ENCODE peak calls at places on chromosomes 12 and 14, in four cellular contexts. One of them, this sample, is unnamed.

GRCh38 chr12:129571901-129572494 is 331.8 kb downstream of the TMEM132D start:
- DNase-seq in IMR-90: no peak
- DNase-seq in AG09309: no peak
- DNase-seq in breast epithelium: no peak
- DNase-seq in this sample: no peak

GRCh38 chr14:21211509-21211908 is 55.6 kb upstream of the OR5AU1 start:
- DNase-seq in IMR-90: no peak
- DNase-seq in AG09309: no peak
- DNase-seq in breast epithelium: no peak
- DNase-seq in this sample: no peak

GRCh38 chr12:29735604-29736003 is 48.1 kb downstream of the TMTC1 start:
- DNase-seq in IMR-90: no peak
- DNase-seq in AG09309: no peak
- DNase-seq in breast epithelium: no peak
- DNase-seq in this sample: no peak

GRCh38 chr12:115710104-115710564 is 567.4 kb downstream of the MED13L start:
- DNase-seq in IMR-90: peak; percentile 63
- DNase-seq in AG09309: peak; percentile 10
- DNase-seq in breast epithelium: no peak
- DNase-seq in this sample: no peak

GRCh38 chr12:110039085-110039807 is 9.1 kb downstream of the C12orf76 start:
- DNase-seq in IMR-90: peak; percentile 98
- DNase-seq in AG09309: peak; percentile 81
- DNase-seq in breast epithelium: no peak
- DNase-seq in this sample: no peak

GRCh38 chr14:58299665-58300202 is 1.4 kb downstream of the ARID4A start:
- DNase-seq in IMR-90: no peak
- DNase-seq in AG09309: no peak
- DNase-seq in breast epithelium: no peak
- DNase-seq in this sample: peak; percentile 6

GRCh38 chr12:54882074-54882473 is 27.8 kb downstream of the MUCL1 start:
- DNase-seq in IMR-90: no peak
- DNase-seq in AG09309: no peak
- DNase-seq in breast epithelium: no peak
- DNase-seq in this sample: no peak

GRCh38 chr14:53646925-53647324 is 309.7 kb downstream of the BMP4 start:
- DNase-seq in IMR-90: no peak
- DNase-seq in AG09309: no peak
- DNase-seq in breast epithelium: no peak
- DNase-seq in this sample: no peak

GRCh38 chr12:92362109-92362508 is 216.5 kb upstream of the BTG1 start:
- DNase-seq in IMR-90: no peak
- DNase-seq in AG09309: no peak
- DNase-seq in breast epithelium: no peak
- DNase-seq in this sample: no peak

GRCh38 chr12:92360543-92360942 is 214.9 kb upstream of the BTG1 start:
- DNase-seq in IMR-90: no peak
- DNase-seq in AG09309: no peak
- DNase-seq in breast epithelium: no peak
- DNase-seq in this sample: no peak

GRCh38 chr12:92356405-92356804 is 210.8 kb upstream of the BTG1 start:
- DNase-seq in IMR-90: no peak
- DNase-seq in AG09309: no peak
- DNase-seq in breast epithelium: no peak
- DNase-seq in this sample: no peak

GRCh38 chr12:92362785-92363184 is 217.1 kb upstream of the BTG1 start:
- DNase-seq in IMR-90: no peak
- DNase-seq in AG09309: no peak
- DNase-seq in breast epithelium: no peak
- DNase-seq in this sample: no peak

GRCh38 chr12:92357584-92358261 is 212.1 kb upstream of the BTG1 start:
- DNase-seq in IMR-90: no peak
- DNase-seq in AG09309: no peak
- DNase-seq in breast epithelium: no peak
- DNase-seq in this sample: no peak
- H3K4me3 ChIP-seq in IMR-90: no peak overlapping the region
- H3K4me3 ChIP-seq in AG09309: no peak overlapping the region
- H3K4me3 ChIP-seq in breast epithelium: no peak overlapping the region
- H3K4me3 ChIP-seq in this sample: no peak overlapping the region

GRCh38 chr12:124852329-124852831 is 11.3 kb downstream of the SCARB1 start:
- DNase-seq in IMR-90: no peak
- DNase-seq in AG09309: no peak
- DNase-seq in breast epithelium: no peak
- DNase-seq in this sample: no peak
- H3K4me3 ChIP-seq in IMR-90: no peak overlapping the region
- H3K4me3 ChIP-seq in AG09309: no peak overlapping the region
- H3K4me3 ChIP-seq in breast epithelium: no peak overlapping the region
- H3K4me3 ChIP-seq in this sample: no peak overlapping the region

GRCh38 chr12:9761407-9761736 is 671 bp upstream of the CD69 start:
- DNase-seq in IMR-90: no peak
- DNase-seq in AG09309: no peak
- DNase-seq in breast epithelium: no peak
- DNase-seq in this sample: no peak

GRCh38 chr12:9763025-9763424 is 2.3 kb upstream of the CD69 start:
- DNase-seq in IMR-90: no peak
- DNase-seq in AG09309: no peak
- DNase-seq in breast epithelium: no peak
- DNase-seq in this sample: no peak

GRCh38 chr12:9759680-9760592 is 765 bp downstream of the CD69 start:
- DNase-seq in IMR-90: no peak
- DNase-seq in AG09309: no peak
- DNase-seq in breast epithelium: no peak
- DNase-seq in this sample: no peak

GRCh38 chr12:9760699-9761406 is at the start of gene CD69:
- DNase-seq in IMR-90: no peak
- DNase-seq in AG09309: no peak
- DNase-seq in breast epithelium: no peak
- DNase-seq in this sample: no peak

DNA sequence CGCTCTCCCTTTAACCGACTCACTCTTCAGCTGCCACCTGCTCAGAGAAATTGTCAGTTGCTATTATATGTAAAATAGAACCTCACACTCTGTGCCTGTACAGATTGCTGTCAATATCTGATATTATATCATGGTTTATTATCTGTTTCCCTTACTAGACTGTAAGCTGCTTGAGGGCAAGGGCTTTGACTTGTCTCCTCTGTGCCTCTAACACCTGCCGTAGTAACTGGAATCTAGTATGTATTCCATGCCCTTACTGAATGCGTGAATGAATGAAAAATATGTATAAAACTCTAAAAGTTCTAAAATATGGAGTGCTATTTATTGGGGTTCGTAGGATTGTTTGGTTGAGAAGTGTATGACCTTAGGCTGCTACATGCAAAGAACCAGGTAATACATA is 1.7 kb upstream of the CD69 start:
- DNase-seq in IMR-90: no peak
- DNase-seq in AG09309: no peak
- DNase-seq in breast epithelium: no peak
- DNase-seq in this sample: no peak
- H3K4me3 ChIP-seq in IMR-90: no peak overlapping the region
- H3K4me3 ChIP-seq in AG09309: no peak overlapping the region
- H3K4me3 ChIP-seq in breast epithelium: no peak overlapping the region
- H3K4me3 ChIP-seq in this sample: no peak overlapping the region

GRCh38 chr12:72267974-72268373 is 4.2 kb upstream of the TRHDE start:
- DNase-seq in IMR-90: peak; percentile 45
- DNase-seq in AG09309: no peak
- DNase-seq in breast epithelium: no peak
- DNase-seq in this sample: no peak

GRCh38 chr12:72270246-72270645 is 1.9 kb upstream of the TRHDE start:
- DNase-seq in IMR-90: no peak
- DNase-seq in AG09309: no peak
- DNase-seq in breast epithelium: no peak
- DNase-seq in this sample: no peak

GRCh38 chr12:72271401-72271740 is 799 bp upstream of the TRHDE start:
- DNase-seq in IMR-90: peak; percentile 63
- DNase-seq in AG09309: no peak
- DNase-seq in breast epithelium: no peak
- DNase-seq in this sample: peak; percentile 75

GRCh38 chr12:72268386-72268785 is 3.8 kb upstream of the TRHDE start:
- DNase-seq in IMR-90: no peak
- DNase-seq in AG09309: no peak
- DNase-seq in breast epithelium: no peak
- DNase-seq in this sample: no peak

GRCh38 chr12:72269491-72269890 is 2.7 kb upstream of the TRHDE start:
- DNase-seq in IMR-90: no peak
- DNase-seq in AG09309: no peak
- DNase-seq in breast epithelium: no peak
- DNase-seq in this sample: no peak
- H3K4me3 ChIP-seq in IMR-90: peak overlapping the region; percentile 92
- H3K4me3 ChIP-seq in AG09309: no peak overlapping the region
- H3K4me3 ChIP-seq in breast epithelium: no peak overlapping the region
- H3K4me3 ChIP-seq in this sample: peak overlapping the region; percentile 65

GRCh38 chr14:91373591-91374245 is 43.9 kb downstream of the CCDC88C start:
- DNase-seq in IMR-90: no peak
- DNase-seq in AG09309: no peak
- DNase-seq in breast epithelium: no peak
- DNase-seq in this sample: no peak

GRCh38 chr14:91371990-91372375 is 45.6 kb downstream of the CCDC88C start:
- DNase-seq in IMR-90: no peak
- DNase-seq in AG09309: no peak
- DNase-seq in breast epithelium: no peak
- DNase-seq in this sample: no peak

GRCh38 chr14:91374287-91374880 is 43.2 kb downstream of the CCDC88C start:
- DNase-seq in IMR-90: no peak
- DNase-seq in AG09309: no peak
- DNase-seq in breast epithelium: no peak
- DNase-seq in this sample: no peak

GRCh38 chr14:91371011-91371989 is 46.3 kb downstream of the CCDC88C start:
- DNase-seq in IMR-90: no peak
- DNase-seq in AG09309: no peak
- DNase-seq in breast epithelium: no peak
- DNase-seq in this sample: no peak

GRCh38 chr14:91372680-91373495 is 44.7 kb downstream of the CCDC88C start:
- DNase-seq in IMR-90: no peak
- DNase-seq in AG09309: no peak
- DNase-seq in breast epithelium: no peak
- DNase-seq in this sample: peak; percentile 45
- H3K4me3 ChIP-seq in IMR-90: no peak overlapping the region
- H3K4me3 ChIP-seq in AG09309: no peak overlapping the region
- H3K4me3 ChIP-seq in breast epithelium: no peak overlapping the region
- H3K4me3 ChIP-seq in this sample: no peak overlapping the region

DNA sequence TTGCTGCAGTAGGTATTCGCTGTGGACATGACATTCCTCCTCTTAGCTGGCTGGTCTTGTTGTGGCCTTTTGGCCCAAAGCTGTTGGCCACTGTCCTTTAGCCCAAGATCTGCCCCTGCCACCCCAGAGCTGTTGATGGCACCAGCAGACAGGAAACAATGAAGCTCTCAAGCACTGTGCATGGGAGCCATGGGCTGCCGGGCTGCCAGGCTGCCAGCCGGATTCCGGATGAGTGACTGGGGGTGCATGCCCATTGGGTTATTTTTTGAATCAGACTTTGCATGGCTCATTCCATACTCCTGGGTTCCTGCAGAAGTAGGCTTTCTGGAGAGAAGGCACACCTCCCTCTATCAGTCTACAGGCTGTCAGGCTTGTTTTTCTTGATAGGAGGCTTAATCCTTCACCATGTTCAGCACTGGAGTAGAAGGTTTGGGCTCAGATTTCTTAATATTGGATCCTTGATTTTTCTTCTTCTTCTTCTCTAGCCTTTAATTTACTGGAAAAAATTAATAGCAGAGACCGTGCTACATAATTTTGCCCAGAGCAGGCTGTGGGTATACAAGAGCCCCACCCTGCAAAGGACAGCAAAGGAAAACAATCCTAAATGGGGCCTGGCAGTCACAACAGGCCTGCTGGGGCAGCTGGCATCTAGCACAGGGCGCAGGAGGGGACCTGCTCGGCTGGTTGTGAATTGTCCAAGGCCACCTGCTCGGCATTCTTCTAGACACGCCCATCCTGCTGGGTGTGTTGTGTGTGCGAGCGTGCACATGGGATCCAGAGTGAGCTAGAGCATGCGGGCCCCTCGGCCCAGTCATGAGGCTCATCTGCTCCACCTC is 32.2 kb downstream of the MAX start:
- DNase-seq in IMR-90: no peak
- DNase-seq in AG09309: no peak
- DNase-seq in breast epithelium: peak; percentile 62
- DNase-seq in this sample: peak; percentile 76
- H3K4me3 ChIP-seq in IMR-90: no peak overlapping the region
- H3K4me3 ChIP-seq in AG09309: no peak overlapping the region
- H3K4me3 ChIP-seq in breast epithelium: no peak overlapping the region
- H3K4me3 ChIP-seq in this sample: no peak overlapping the region

GRCh38 chr12:123971449-123971769 is 1.2 kb downstream of the CCDC92 start:
- DNase-seq in IMR-90: no peak
- DNase-seq in AG09309: no peak
- DNase-seq in breast epithelium: no peak
- DNase-seq in this sample: no peak
- H3K4me3 ChIP-seq in IMR-90: peak overlapping the region; percentile 64
- H3K4me3 ChIP-seq in AG09309: peak overlapping the region; percentile 75
- H3K4me3 ChIP-seq in breast epithelium: peak overlapping the region; percentile 87
- H3K4me3 ChIP-seq in this sample: peak overlapping the region; percentile 83

This sample was measured in pancreas.